ENCODE peak calls at places on chromosomes 7 and 10, in nine cellular contexts. R is AG04450, W is GM12865, N is HFF-Myc, S is prostate gland, O is neural crest cell, U is RWPE2, P is body of pancreas, Y is cardiac muscle cell. H is an unnamed sample.

GRCh38 chr7:17108049-17108584 is 190.3 kb upstream of the AHR start:
- DNase-seq in R (no peak), W (no peak), N (no peak), S (no peak), O (no peak), U (no peak), P (no peak), Y (no peak), H (no peak)

GRCh38 chr10:103603382-103603781 is 109.9 kb downstream of the NEURL1 start:
- DNase-seq in R (no peak), W (no peak), N (no peak), S (no peak), O (no peak), U (no peak), P (no peak), Y (no peak), H (no peak)

GRCh38 chr7:113128028-113128427 is 9.7 kb upstream of the SMIM30 start:
- DNase-seq in R (no peak), W (no peak), N (no peak), S (no peak), O (no peak), U (no peak), P (no peak), Y (no peak), H (no peak)

GRCh38 chr7:102292813-102293798 is 6.4 kb downstream of the SH2B2 start:
- DNase-seq in R (no peak), W (no peak), N (no peak), S (no peak), O (no peak), U (peak), P (no peak), Y (no peak), H (no peak)

GRCh38 chr10:73816917-73817729 is 5.7 kb upstream of the NDST2 start:
- DNase-seq in R (no peak), W (no peak), N (no peak), S (no peak), O (no peak), U (no peak), P (no peak), Y (no peak), H (no peak)

GRCh38 chr7:55019329-55019690 is 493 bp downstream of the EGFR start:
- DNase-seq in R (no peak), W (no peak), N (no peak), S (peak), O (peak), U (no peak), P (peak), Y (peak), H (no peak)

GRCh38 chr10:14405076-14406065 is 74.6 kb upstream of the FRMD4A start:
- DNase-seq in R (peak), W (no peak), N (no peak), S (no peak), O (no peak), U (no peak), P (no peak), Y (no peak), H (no peak)

GRCh38 chr10:71281646-71282322 is 37.3 kb upstream of the SLC29A3 start:
- DNase-seq in R (no peak), W (no peak), N (no peak), S (no peak), O (no peak), U (no peak), P (no peak), Y (no peak), H (no peak)

GRCh38 chr10:14736600-14737081 is 38.1 kb downstream of the FAM107B start:
- DNase-seq in R (peak), W (peak), N (no peak), S (no peak), O (no peak), U (no peak), P (no peak), Y (peak), H (no peak)

GRCh38 chr7:44275829-44276570 is 49.4 kb downstream of the CAMK2B start:
- DNase-seq in R (no peak), W (no peak), N (no peak), S (no peak), O (peak), U (peak), P (no peak), Y (peak), H (no peak)

GRCh38 chr10:50322075-50322474 is 70.8 kb upstream of the ASAH2 start:
- DNase-seq in R (no peak), W (peak), N (peak), S (no peak), O (no peak), U (no peak), P (no peak), Y (no peak), H (no peak)

GRCh38 chr7:55250313-55250712 is 114.8 kb upstream of the LANCL2 start:
- DNase-seq in R (no peak), W (no peak), N (no peak), S (no peak), O (peak), U (no peak), P (peak), Y (peak), H (no peak)

GRCh38 chr7:36538126-36538525 is 148.5 kb downstream of the ANLN start:
- DNase-seq in R (no peak), W (no peak), N (no peak), S (no peak), O (no peak), U (no peak), P (no peak), Y (no peak), H (no peak)

GRCh38 chr10:53918755-53919154 is 882.3 kb downstream of the PCDH15 start:
- DNase-seq in R (no peak), W (no peak), N (no peak), S (no peak), O (no peak), U (no peak), P (no peak), Y (no peak), H (no peak)

GRCh38 chr7:112433289-112433688 is 17.0 kb upstream of the IFRD1 start:
- DNase-seq in R (no peak), W (no peak), N (no peak), S (no peak), O (no peak), U (no peak), P (no peak), Y (no peak), H (no peak)

GRCh38 chr7:36653011-36653670 is 71.2 kb downstream of the AOAH start:
- DNase-seq in R (peak), W (no peak), N (no peak), S (no peak), O (no peak), U (no peak), P (no peak), Y (no peak), H (no peak)

GRCh38 chr7:140010194-140010895 is 52.4 kb downstream of the PARP12 start:
- DNase-seq in R (no peak), W (no peak), N (no peak), S (no peak), O (no peak), U (no peak), P (peak), Y (no peak), H (no peak)

GRCh38 chr10:102613761-102614160 is 30.5 kb upstream of the TRIM8 start:
- DNase-seq in R (no peak), W (no peak), N (no peak), S (no peak), O (no peak), U (no peak), P (no peak), Y (no peak), H (no peak)

GRCh38 chr7:108454674-108455523 is 1.3 kb downstream of the NRCAM start:
- DNase-seq in R (no peak), W (no peak), N (no peak), S (no peak), O (peak), U (no peak), P (peak), Y (peak), H (no peak)

GRCh38 chr10:31947144-31947926 is 18.7 kb upstream of the ARHGAP12 start:
- DNase-seq in R (peak), W (peak), N (peak), S (peak), O (no peak), U (no peak), P (no peak), Y (no peak), H (no peak)

GRCh38 chr10:117541405-117541908 is 1.1 kb upstream of the EMX2 start:
- DNase-seq in R (no peak), W (no peak), N (no peak), S (no peak), O (no peak), U (no peak), P (no peak), Y (no peak), H (no peak)

GRCh38 chr7:133712544-133712943 is 414.6 kb upstream of the LRGUK start:
- DNase-seq in R (no peak), W (no peak), N (no peak), S (no peak), O (no peak), U (no peak), P (no peak), Y (no peak), H (no peak)

GRCh38 chr7:159007308-159008054 is 137.2 kb downstream of the VIPR2 start:
- DNase-seq in R (no peak), W (no peak), N (no peak), S (no peak), O (no peak), U (no peak), P (no peak), Y (no peak), H (no peak)

GRCh38 chr7:34044734-34045353 is 139.5 kb downstream of the BMPER start:
- DNase-seq in R (no peak), W (no peak), N (no peak), S (no peak), O (no peak), U (no peak), P (no peak), Y (no peak), H (no peak)

GRCh38 chr7:45421826-45422225 is 152.3 kb upstream of the ADCY1 start:
- DNase-seq in R (no peak), W (no peak), N (no peak), S (no peak), O (no peak), U (no peak), P (no peak), Y (no peak), H (no peak)

GRCh38 chr7:40714338-40715052 is 579.7 kb downstream of the SUGCT start:
- DNase-seq in R (no peak), W (no peak), N (peak), S (no peak), O (no peak), U (no peak), P (no peak), Y (no peak), H (no peak)

GRCh38 chr7:115782716-115783460 is 247.7 kb downstream of the TFEC start:
- DNase-seq in R (no peak), W (no peak), N (peak), S (no peak), O (no peak), U (no peak), P (peak), Y (no peak), H (no peak)

GRCh38 chr7:28200598-28200997 is 20.0 kb upstream of the JAZF1 start:
- DNase-seq in R (no peak), W (no peak), N (no peak), S (no peak), O (no peak), U (no peak), P (no peak), Y (no peak), H (no peak)

GRCh38 chr7:94656925-94657731 is 1.2 kb upstream of the SGCE start:
- DNase-seq in R (no peak), W (peak), N (no peak), S (no peak), O (peak), U (no peak), P (no peak), Y (peak), H (no peak)

GRCh38 chr7:139682136-139683013 is 95.4 kb downstream of the HIPK2 start:
- DNase-seq in R (no peak), W (peak), N (peak), S (no peak), O (no peak), U (no peak), P (no peak), Y (peak), H (no peak)

GRCh38 chr10:91511549-91512330 is 101.6 kb downstream of the HECTD2 start:
- DNase-seq in R (peak), W (peak), N (peak), S (no peak), O (no peak), U (no peak), P (no peak), Y (no peak), H (no peak)

GRCh38 chr7:47269466-47269836 is 312.5 kb downstream of the TNS3 start:
- DNase-seq in R (no peak), W (no peak), N (no peak), S (no peak), O (no peak), U (no peak), P (no peak), Y (no peak), H (no peak)

GRCh38 chr10:6741561-6741960 is 161.5 kb upstream of the PRKCQ start:
- DNase-seq in R (peak), W (no peak), N (no peak), S (no peak), O (no peak), U (no peak), P (no peak), Y (no peak), H (no peak)

GRCh38 chr10:55144001-55144400 is 343.0 kb upstream of the PCDH15 start:
- DNase-seq in R (no peak), W (no peak), N (no peak), S (no peak), O (no peak), U (no peak), P (no peak), Y (no peak), H (no peak)

GRCh38 chr7:12111461-12112405 is 99.4 kb upstream of the TMEM106B start:
- DNase-seq in R (no peak), W (no peak), N (no peak), S (peak), O (no peak), U (no peak), P (no peak), Y (peak), H (no peak)

GRCh38 chr10:48609441-48609840 is 4.6 kb upstream of the ARHGAP22 start:
- DNase-seq in R (no peak), W (no peak), N (no peak), S (no peak), O (no peak), U (no peak), P (no peak), Y (no peak), H (no peak)

GRCh38 chr10:44463511-44464121 is 78.7 kb upstream of the CXCL12 start:
- DNase-seq in R (no peak), W (no peak), N (no peak), S (no peak), O (no peak), U (no peak), P (no peak), Y (no peak), H (no peak)

GRCh38 chr7:18086165-18087030 is 58.8 kb upstream of the PRPS1L1 start:
- DNase-seq in R (no peak), W (peak), N (no peak), S (no peak), O (peak), U (no peak), P (peak), Y (peak), H (no peak)

GRCh38 chr10:78408011-78408410 is 374.3 kb downstream of the RPS24 start:
- DNase-seq in R (no peak), W (no peak), N (no peak), S (no peak), O (no peak), U (no peak), P (no peak), Y (no peak), H (no peak)

GRCh38 chr10:78407009-78407711 is 373.5 kb downstream of the RPS24 start:
- DNase-seq in R (peak), W (peak), N (peak), S (peak), O (peak), U (peak), P (peak), Y (peak), H (peak)

GRCh38 chr10:78410046-78410965 is 376.6 kb downstream of the RPS24 start:
- DNase-seq in R (no peak), W (no peak), N (no peak), S (no peak), O (no peak), U (no peak), P (no peak), Y (no peak), H (no peak)

GRCh38 chr10:78406648-78407008 is 373.0 kb downstream of the RPS24 start:
- DNase-seq in R (no peak), W (no peak), N (no peak), S (no peak), O (no peak), U (no peak), P (no peak), Y (no peak), H (no peak)

GRCh38 chr10:78408671-78409472 is 375.2 kb downstream of the RPS24 start:
- DNase-seq in R (no peak), W (no peak), N (no peak), S (peak), O (no peak), U (no peak), P (peak), Y (peak), H (no peak)
- TF ChIP-seq CTCF in R (no peak), W (no peak), N (no peak), S (no peak), O (no peak), U (no peak), P (no peak), Y (no peak), H (no peak)

DNA sequence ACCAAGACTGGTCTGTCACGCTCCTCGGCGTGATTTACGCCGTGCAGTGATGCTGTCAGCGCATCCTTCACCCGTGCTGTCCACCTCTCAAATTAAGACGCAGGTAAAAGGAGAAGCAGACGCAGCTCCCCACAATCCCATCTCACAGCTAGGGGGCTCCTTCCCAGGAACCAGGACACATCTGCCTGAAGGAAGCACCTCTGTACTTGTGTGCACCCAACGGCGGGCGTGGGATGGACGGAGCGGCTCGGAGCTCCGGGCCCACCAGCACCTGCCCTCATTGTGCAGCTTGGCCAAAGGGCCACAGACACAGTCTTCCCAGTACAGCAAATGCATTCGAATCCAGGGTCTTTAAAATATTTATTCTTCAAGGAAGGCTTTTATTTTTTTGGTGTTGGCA is 55.3 kb downstream of the STK32C start:
- DNase-seq in R (no peak), W (no peak), N (no peak), S (no peak), O (no peak), U (no peak), P (no peak), Y (no peak), H (no peak)
- TF ChIP-seq CTCF in R (peak), W (no peak), N (no peak), S (no peak), O (no peak), U (no peak), P (no peak), Y (peak), H (no peak)

DNA sequence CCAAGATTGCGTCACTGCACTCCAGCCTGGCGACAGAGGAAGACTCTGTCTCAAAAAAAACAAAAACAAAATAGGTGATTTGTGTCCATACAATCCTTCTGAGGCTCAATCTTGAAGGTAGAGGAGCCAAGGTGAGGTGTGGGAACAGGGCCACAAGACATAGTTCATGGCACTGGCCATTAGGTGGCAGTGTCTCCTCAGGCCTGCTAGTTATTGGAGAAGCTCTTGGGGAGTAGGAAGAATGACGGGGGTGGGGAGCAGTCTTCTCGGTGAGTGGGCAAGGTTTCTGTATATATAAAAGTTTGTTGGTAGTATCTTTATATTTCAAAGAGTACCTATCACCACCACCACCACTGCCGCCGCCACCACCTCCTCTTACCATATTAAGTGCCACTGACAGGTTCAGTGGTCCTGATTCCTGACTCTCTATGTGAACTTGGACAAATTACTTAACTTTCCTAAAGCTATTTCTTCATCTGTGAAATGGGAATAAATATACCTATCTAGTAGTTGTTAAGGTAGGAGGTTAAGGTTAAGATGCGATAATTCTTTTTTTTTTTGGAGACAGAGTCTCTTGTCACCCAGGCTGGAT is 24.0 kb downstream of the CCSER2 start:
- DNase-seq in R (no peak), W (peak), N (no peak), S (peak), O (peak), U (no peak), P (peak), Y (peak), H (no peak)
- TF ChIP-seq CTCF in R (peak), W (peak), N (peak), S (peak), O (peak), U (peak), P (peak), Y (peak), H (peak)

GRCh38 chr10:22655312-22655973 is 58.9 kb downstream of the PIP4K2A start:
- DNase-seq in R (peak), W (peak), N (peak), S (peak), O (no peak), U (no peak), P (no peak), Y (no peak), H (no peak)
- TF ChIP-seq CTCF in R (peak), W (no peak), N (peak), S (no peak), O (no peak), U (no peak), P (no peak), Y (peak), H (no peak)

GRCh38 chr10:63465293-63466167 is at the start of gene JMJD1C:
- DNase-seq in R (peak), W (peak), N (no peak), S (peak), O (peak), U (peak), P (peak), Y (peak), H (peak)
- TF ChIP-seq CTCF in R (no peak), W (no peak), N (no peak), S (peak), O (peak), U (no peak), P (no peak), Y (no peak), H (peak)

DNA sequence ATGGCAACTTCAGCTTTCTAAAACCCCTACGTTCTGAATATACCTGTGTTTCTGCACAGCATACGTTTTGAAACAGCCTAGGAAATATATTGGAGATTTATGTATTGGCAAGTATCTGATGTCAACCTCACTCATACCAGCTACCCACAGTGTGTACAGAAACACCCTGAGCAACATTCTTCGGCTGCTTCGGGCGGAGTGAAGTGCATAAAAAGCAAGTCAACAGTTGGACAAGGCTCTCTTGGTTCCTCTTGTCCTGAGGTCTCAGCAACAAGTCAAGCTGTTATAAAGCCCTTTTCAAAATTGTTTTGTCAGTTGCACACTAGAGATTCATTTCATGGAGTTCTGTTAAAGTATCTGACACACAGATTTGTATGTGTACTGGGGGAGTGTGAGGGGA is 40.0 kb upstream of the PAPSS2 start:
- DNase-seq in R (peak), W (no peak), N (no peak), S (peak), O (no peak), U (no peak), P (no peak), Y (no peak), H (no peak)
- TF ChIP-seq CTCF in R (no peak), W (no peak), N (no peak), S (no peak), O (no peak), U (no peak), P (no peak), Y (no peak), H (no peak)

GRCh38 chr10:59073456-59074053 is 102.9 kb upstream of the PHYHIPL start:
- DNase-seq in R (no peak), W (no peak), N (no peak), S (no peak), O (no peak), U (no peak), P (peak), Y (no peak), H (no peak)
- TF ChIP-seq CTCF in R (no peak), W (no peak), N (no peak), S (no peak), O (no peak), U (no peak), P (no peak), Y (no peak), H (no peak)

H was measured in GM12864.